ENCODE peak calls at places on chromosomes 2 and 18, in seven cellular contexts. One of them, this sample, is unnamed.

GRCh38 chr2:217970206-217970605 is 32.6 kb downstream of the TNS1 start:
- DNase-seq in hepatocyte: no peak
- DNase-seq in ACHN: no peak
- DNase-seq in OCI-LY7: no peak
- DNase-seq in stimulated activated naive CD8-positive, alpha-beta T cell treated with anti-CD3 and anti-CD28 coated beads, Interleukin-15, Interleukin-2, amounts not matched to agents 100 U/mL and 50 U/mL, for 24 hours: no peak
- DNase-seq in omental fat pad: no peak
- DNase-seq in amniotic stem cell: no peak
- DNase-seq in this sample: no peak

GRCh38 chr2:118974103-118974911 is 32.3 kb downstream of the MARCO start:
- DNase-seq in ACHN: no peak
- DNase-seq in omental fat pad: peak
- DNase-seq in stimulated activated naive CD8-positive, alpha-beta T cell treated with anti-CD3 and anti-CD28 coated beads, Interleukin-15, Interleukin-2, amounts not matched to agents 100 U/mL and 50 U/mL, for 24 hours: no peak
- DNase-seq in OCI-LY7: no peak
- DNase-seq in hepatocyte: peak
- DNase-seq in amniotic stem cell: no peak
- DNase-seq in this sample: peak

GRCh38 chr18:79935499-79935898 is 16.0 kb downstream of the SLC66A2 start:
- DNase-seq in OCI-LY7: no peak
- DNase-seq in ACHN: no peak
- DNase-seq in stimulated activated naive CD8-positive, alpha-beta T cell treated with anti-CD3 and anti-CD28 coated beads, Interleukin-15, Interleukin-2, amounts not matched to agents 100 U/mL and 50 U/mL, for 24 hours: no peak
- DNase-seq in omental fat pad: peak
- DNase-seq in amniotic stem cell: no peak
- DNase-seq in hepatocyte: no peak
- DNase-seq in this sample: no peak

GRCh38 chr2:127439343-127439742 is 21.1 kb downstream of the PROC start:
- DNase-seq in OCI-LY7: no peak
- DNase-seq in hepatocyte: no peak
- DNase-seq in omental fat pad: no peak
- DNase-seq in ACHN: no peak
- DNase-seq in amniotic stem cell: no peak
- DNase-seq in stimulated activated naive CD8-positive, alpha-beta T cell treated with anti-CD3 and anti-CD28 coated beads, Interleukin-15, Interleukin-2, amounts not matched to agents 100 U/mL and 50 U/mL, for 24 hours: no peak
- DNase-seq in this sample: no peak

GRCh38 chr2:153912798-153913396 is 41.2 kb downstream of the GALNT13 start:
- DNase-seq in OCI-LY7: no peak
- DNase-seq in ACHN: no peak
- DNase-seq in hepatocyte: no peak
- DNase-seq in omental fat pad: no peak
- DNase-seq in stimulated activated naive CD8-positive, alpha-beta T cell treated with anti-CD3 and anti-CD28 coated beads, Interleukin-15, Interleukin-2, amounts not matched to agents 100 U/mL and 50 U/mL, for 24 hours: no peak
- DNase-seq in amniotic stem cell: no peak
- DNase-seq in this sample: no peak

GRCh38 chr18:80034852-80035406 is 695 bp downstream of the RBFA start:
- DNase-seq in hepatocyte: no peak
- DNase-seq in stimulated activated naive CD8-positive, alpha-beta T cell treated with anti-CD3 and anti-CD28 coated beads, Interleukin-15, Interleukin-2, amounts not matched to agents 100 U/mL and 50 U/mL, for 24 hours: no peak
- DNase-seq in ACHN: no peak
- DNase-seq in amniotic stem cell: no peak
- DNase-seq in omental fat pad: no peak
- DNase-seq in OCI-LY7: no peak
- DNase-seq in this sample: no peak

GRCh38 chr2:67917332-67918054 is 145.3 kb downstream of the C1D start:
- DNase-seq in hepatocyte: no peak
- DNase-seq in omental fat pad: no peak
- DNase-seq in ACHN: peak
- DNase-seq in amniotic stem cell: peak
- DNase-seq in OCI-LY7: no peak
- DNase-seq in stimulated activated naive CD8-positive, alpha-beta T cell treated with anti-CD3 and anti-CD28 coated beads, Interleukin-15, Interleukin-2, amounts not matched to agents 100 U/mL and 50 U/mL, for 24 hours: no peak
- DNase-seq in this sample: no peak

GRCh38 chr2:11343626-11344341 is 652 bp downstream of the ROCK2 start:
- DNase-seq in ACHN: peak
- DNase-seq in hepatocyte: peak
- DNase-seq in amniotic stem cell: no peak
- DNase-seq in stimulated activated naive CD8-positive, alpha-beta T cell treated with anti-CD3 and anti-CD28 coated beads, Interleukin-15, Interleukin-2, amounts not matched to agents 100 U/mL and 50 U/mL, for 24 hours: peak
- DNase-seq in omental fat pad: no peak
- DNase-seq in OCI-LY7: peak
- DNase-seq in this sample: peak

GRCh38 chr2:237196866-237197618 is 111.4 kb downstream of the COPS8 start:
- DNase-seq in amniotic stem cell: no peak
- DNase-seq in ACHN: no peak
- DNase-seq in hepatocyte: no peak
- DNase-seq in OCI-LY7: no peak
- DNase-seq in omental fat pad: no peak
- DNase-seq in stimulated activated naive CD8-positive, alpha-beta T cell treated with anti-CD3 and anti-CD28 coated beads, Interleukin-15, Interleukin-2, amounts not matched to agents 100 U/mL and 50 U/mL, for 24 hours: no peak
- DNase-seq in this sample: no peak

GRCh38 chr2:27494284-27494943 is 586 bp downstream of the FNDC4 start:
- DNase-seq in hepatocyte: peak
- DNase-seq in stimulated activated naive CD8-positive, alpha-beta T cell treated with anti-CD3 and anti-CD28 coated beads, Interleukin-15, Interleukin-2, amounts not matched to agents 100 U/mL and 50 U/mL, for 24 hours: peak
- DNase-seq in amniotic stem cell: no peak
- DNase-seq in omental fat pad: no peak
- DNase-seq in OCI-LY7: no peak
- DNase-seq in ACHN: peak
- DNase-seq in this sample: no peak

GRCh38 chr2:39246382-39246980 is 2.7 kb upstream of the CDKL4 start:
- DNase-seq in hepatocyte: no peak
- DNase-seq in omental fat pad: no peak
- DNase-seq in OCI-LY7: peak
- DNase-seq in ACHN: no peak
- DNase-seq in amniotic stem cell: no peak
- DNase-seq in stimulated activated naive CD8-positive, alpha-beta T cell treated with anti-CD3 and anti-CD28 coated beads, Interleukin-15, Interleukin-2, amounts not matched to agents 100 U/mL and 50 U/mL, for 24 hours: no peak
- DNase-seq in this sample: no peak

GRCh38 chr2:179612108-179612507 is 249.3 kb downstream of the ZNF385B start:
- DNase-seq in OCI-LY7: no peak
- DNase-seq in ACHN: no peak
- DNase-seq in amniotic stem cell: no peak
- DNase-seq in stimulated activated naive CD8-positive, alpha-beta T cell treated with anti-CD3 and anti-CD28 coated beads, Interleukin-15, Interleukin-2, amounts not matched to agents 100 U/mL and 50 U/mL, for 24 hours: no peak
- DNase-seq in omental fat pad: no peak
- DNase-seq in hepatocyte: peak
- DNase-seq in this sample: no peak

GRCh38 chr2:174597347-174598047 is at the start of gene WIPF1:
- DNase-seq in omental fat pad: no peak
- DNase-seq in ACHN: no peak
- DNase-seq in OCI-LY7: peak
- DNase-seq in stimulated activated naive CD8-positive, alpha-beta T cell treated with anti-CD3 and anti-CD28 coated beads, Interleukin-15, Interleukin-2, amounts not matched to agents 100 U/mL and 50 U/mL, for 24 hours: peak
- DNase-seq in hepatocyte: no peak
- DNase-seq in amniotic stem cell: no peak
- DNase-seq in this sample: peak

GRCh38 chr18:57561728-57562423 is 24.6 kb downstream of the FECH start:
- DNase-seq in OCI-LY7: peak
- DNase-seq in omental fat pad: no peak
- DNase-seq in ACHN: peak
- DNase-seq in amniotic stem cell: no peak
- DNase-seq in stimulated activated naive CD8-positive, alpha-beta T cell treated with anti-CD3 and anti-CD28 coated beads, Interleukin-15, Interleukin-2, amounts not matched to agents 100 U/mL and 50 U/mL, for 24 hours: no peak
- DNase-seq in hepatocyte: peak
- DNase-seq in this sample: no peak

GRCh38 chr2:198483046-198483445 is 678.7 kb downstream of the PLCL1 start:
- DNase-seq in ACHN: no peak
- DNase-seq in OCI-LY7: no peak
- DNase-seq in hepatocyte: no peak
- DNase-seq in stimulated activated naive CD8-positive, alpha-beta T cell treated with anti-CD3 and anti-CD28 coated beads, Interleukin-15, Interleukin-2, amounts not matched to agents 100 U/mL and 50 U/mL, for 24 hours: no peak
- DNase-seq in amniotic stem cell: no peak
- DNase-seq in omental fat pad: no peak
- DNase-seq in this sample: no peak

GRCh38 chr2:12742891-12743290 is 26.2 kb downstream of the TRIB2 start:
- DNase-seq in hepatocyte: no peak
- DNase-seq in omental fat pad: no peak
- DNase-seq in ACHN: no peak
- DNase-seq in stimulated activated naive CD8-positive, alpha-beta T cell treated with anti-CD3 and anti-CD28 coated beads, Interleukin-15, Interleukin-2, amounts not matched to agents 100 U/mL and 50 U/mL, for 24 hours: no peak
- DNase-seq in OCI-LY7: no peak
- DNase-seq in amniotic stem cell: no peak
- DNase-seq in this sample: no peak

GRCh38 chr2:235721586-235721985 is 227.7 kb downstream of the AGAP1 start:
- DNase-seq in stimulated activated naive CD8-positive, alpha-beta T cell treated with anti-CD3 and anti-CD28 coated beads, Interleukin-15, Interleukin-2, amounts not matched to agents 100 U/mL and 50 U/mL, for 24 hours: no peak
- DNase-seq in hepatocyte: no peak
- DNase-seq in OCI-LY7: no peak
- DNase-seq in amniotic stem cell: no peak
- DNase-seq in ACHN: no peak
- DNase-seq in omental fat pad: no peak
- DNase-seq in this sample: no peak

GRCh38 chr18:22101731-22102130 is 67.7 kb upstream of the GATA6 start:
- DNase-seq in ACHN: no peak
- DNase-seq in amniotic stem cell: no peak
- DNase-seq in OCI-LY7: no peak
- DNase-seq in hepatocyte: no peak
- DNase-seq in stimulated activated naive CD8-positive, alpha-beta T cell treated with anti-CD3 and anti-CD28 coated beads, Interleukin-15, Interleukin-2, amounts not matched to agents 100 U/mL and 50 U/mL, for 24 hours: no peak
- DNase-seq in omental fat pad: no peak
- DNase-seq in this sample: no peak

GRCh38 chr2:53575606-53576360 is 191.8 kb upstream of the CHAC2 start:
- DNase-seq in ACHN: no peak
- DNase-seq in amniotic stem cell: no peak
- DNase-seq in hepatocyte: no peak
- DNase-seq in omental fat pad: no peak
- DNase-seq in OCI-LY7: no peak
- DNase-seq in stimulated activated naive CD8-positive, alpha-beta T cell treated with anti-CD3 and anti-CD28 coated beads, Interleukin-15, Interleukin-2, amounts not matched to agents 100 U/mL and 50 U/mL, for 24 hours: no peak
- DNase-seq in this sample: no peak

GRCh38 chr2:225668606-225669266 is 269.2 kb downstream of the NYAP2 start:
- DNase-seq in stimulated activated naive CD8-positive, alpha-beta T cell treated with anti-CD3 and anti-CD28 coated beads, Interleukin-15, Interleukin-2, amounts not matched to agents 100 U/mL and 50 U/mL, for 24 hours: no peak
- DNase-seq in ACHN: peak
- DNase-seq in hepatocyte: peak
- DNase-seq in OCI-LY7: peak
- DNase-seq in amniotic stem cell: peak
- DNase-seq in omental fat pad: no peak
- DNase-seq in this sample: no peak

GRCh38 chr2:43358688-43359201 is 132.3 kb upstream of the ZFP36L2 start:
- DNase-seq in amniotic stem cell: no peak
- DNase-seq in omental fat pad: no peak
- DNase-seq in ACHN: no peak
- DNase-seq in stimulated activated naive CD8-positive, alpha-beta T cell treated with anti-CD3 and anti-CD28 coated beads, Interleukin-15, Interleukin-2, amounts not matched to agents 100 U/mL and 50 U/mL, for 24 hours: no peak
- DNase-seq in OCI-LY7: no peak
- DNase-seq in hepatocyte: no peak
- DNase-seq in this sample: no peak

GRCh38 chr2:20584637-20585321 is 66.1 kb downstream of the HS1BP3 start:
- DNase-seq in ACHN: no peak
- DNase-seq in stimulated activated naive CD8-positive, alpha-beta T cell treated with anti-CD3 and anti-CD28 coated beads, Interleukin-15, Interleukin-2, amounts not matched to agents 100 U/mL and 50 U/mL, for 24 hours: peak
- DNase-seq in amniotic stem cell: peak
- DNase-seq in omental fat pad: peak
- DNase-seq in hepatocyte: peak
- DNase-seq in OCI-LY7: no peak
- DNase-seq in this sample: no peak

GRCh38 chr2:128901572-128902391 is 583.1 kb upstream of the HS6ST1 start:
- DNase-seq in OCI-LY7: no peak
- DNase-seq in omental fat pad: no peak
- DNase-seq in stimulated activated naive CD8-positive, alpha-beta T cell treated with anti-CD3 and anti-CD28 coated beads, Interleukin-15, Interleukin-2, amounts not matched to agents 100 U/mL and 50 U/mL, for 24 hours: no peak
- DNase-seq in hepatocyte: no peak
- DNase-seq in amniotic stem cell: no peak
- DNase-seq in ACHN: no peak
- DNase-seq in this sample: no peak

GRCh38 chr2:20015482-20016083 is 3.1 kb upstream of the MATN3 start:
- DNase-seq in OCI-LY7: peak
- DNase-seq in amniotic stem cell: peak
- DNase-seq in ACHN: peak
- DNase-seq in stimulated activated naive CD8-positive, alpha-beta T cell treated with anti-CD3 and anti-CD28 coated beads, Interleukin-15, Interleukin-2, amounts not matched to agents 100 U/mL and 50 U/mL, for 24 hours: no peak
- DNase-seq in hepatocyte: peak
- DNase-seq in omental fat pad: no peak
- DNase-seq in this sample: no peak

GRCh38 chr18:49878996-49879585 is 65.8 kb upstream of the ACAA2 start:
- DNase-seq in stimulated activated naive CD8-positive, alpha-beta T cell treated with anti-CD3 and anti-CD28 coated beads, Interleukin-15, Interleukin-2, amounts not matched to agents 100 U/mL and 50 U/mL, for 24 hours: no peak
- DNase-seq in ACHN: no peak
- DNase-seq in OCI-LY7: no peak
- DNase-seq in hepatocyte: no peak
- DNase-seq in omental fat pad: no peak
- DNase-seq in amniotic stem cell: no peak
- DNase-seq in this sample: no peak